ENCODE peak calls at places on chromosomes 13 and 19, in seven cellular contexts. Z is NCI-H2081; T is T-helper 1 cell; E is GM20000; R is GM13976; C is stimulated activated CD4-positive, alpha-beta T cell treated with anti-CD3 and anti-CD28 coated beads, Interleukin-1b, Interleukin-23, amount 100 ng/mL, for 24 hours; O is NCI-H146. A is an unnamed sample.

GRCh38 chr19:1253514-1254080 is 5.2 kb downstream of the MIDN start:
- DNase-seq in C (no peak), Z (no peak), O (no peak), T (no peak), R (no peak), E (no peak), A (no peak)

GRCh38 chr13:57624565-57625435 is 6.7 kb upstream of the PCDH17 start:
- DNase-seq in O (peak; percentile 76), C (no peak), R (peak; percentile 43), T (no peak), Z (peak; percentile 78), E (peak; percentile 34), A (peak; percentile 81)

GRCh38 chr19:56294557-56294956 is 20.1 kb downstream of the ZSCAN5A start:
- DNase-seq in O (peak; percentile 84), E (no peak), T (no peak), R (no peak), C (no peak), Z (peak; percentile 86), A (peak; percentile 73)

GRCh38 chr19:14089662-14090508 is 666 bp downstream of the SAMD1 start:
- DNase-seq in C (no peak), T (peak; percentile 23), R (no peak), O (peak; percentile 71), Z (peak; percentile 32), E (peak; percentile 72), A (peak; percentile 80)

GRCh38 chr19:43607238-43608205 is 4.4 kb upstream of the SRRM5 start:
- DNase-seq in O (no peak), C (no peak), T (no peak), E (no peak), Z (no peak), R (no peak), A (no peak)

GRCh38 chr19:16893686-16893990 is 4.8 kb downstream of the F2RL3 start:
- DNase-seq in E (peak; percentile 68), C (no peak), Z (no peak), O (no peak), T (no peak), R (no peak), A (no peak)

GRCh38 chr19:7870571-7871279 is 3.5 kb downstream of the PRR36 start:
- DNase-seq in R (peak; percentile 77), T (no peak), O (peak; percentile 52), Z (no peak), E (peak; percentile 68), C (no peak), A (peak; percentile 41)

GRCh38 chr19:48195106-48195830 is 24.8 kb downstream of the ZSWIM9 start:
- DNase-seq in R (no peak), O (no peak), Z (no peak), E (no peak), C (no peak), T (no peak), A (no peak)

GRCh38 chr13:94999871-95000270 is 287.5 kb upstream of the SOX21 start:
- DNase-seq in O (no peak), R (no peak), E (no peak), Z (no peak), T (no peak), C (no peak), A (no peak)